ENCODE peak calls at places on chromosomes 2 and 18, in ten cellular contexts. I is retinal pigment epithelial cell; K is CD8-positive, alpha-beta T cell; H is NCI-H345; P is skeletal muscle cell; U is EL; Y is iris pigment epithelial cell; S is head of caudate nucleus; T is HTR-8/SVneo; M is B cell. F is an unnamed sample.

GRCh38 chr2:150097891-150098595 is 389.4 kb downstream of the RND3 start:
- DNase-seq in I (peak), K (no peak), H (no peak), P (no peak), U (peak), Y (peak), S (no peak), T (no peak), M (no peak), F (peak)

GRCh38 chr2:177916342-177916741 is 156.2 kb downstream of the PDE11A start:
- DNase-seq in I (no peak), K (no peak), H (no peak), P (no peak), U (no peak), Y (no peak), S (no peak), T (no peak), M (no peak), F (no peak)

GRCh38 chr2:195408196-195408595 is 248.8 kb upstream of the SLC39A10 start:
- DNase-seq in I (no peak), K (no peak), H (no peak), P (no peak), U (no peak), Y (no peak), S (no peak), T (no peak), M (no peak), F (no peak)

GRCh38 chr2:234372506-234372905 is 124.4 kb downstream of the ARL4C start:
- DNase-seq in I (no peak), K (no peak), H (no peak), P (no peak), U (no peak), Y (no peak), S (no peak), T (no peak), M (no peak), F (no peak)

GRCh38 chr2:176125215-176126054 is 2.9 kb downstream of the HOXD9 start:
- DNase-seq in I (no peak), K (no peak), H (no peak), P (no peak), U (no peak), Y (no peak), S (no peak), T (no peak), M (no peak), F (no peak)

GRCh38 chr2:216319771-216320170 is 52.5 kb downstream of the MARCHF4 start:
- DNase-seq in I (no peak), K (no peak), H (no peak), P (no peak), U (peak), Y (peak), S (no peak), T (no peak), M (no peak), F (peak)

GRCh38 chr2:205822578-205822977 is 140.3 kb downstream of the NRP2 start:
- DNase-seq in I (no peak), K (no peak), H (no peak), P (peak), U (peak), Y (peak), S (no peak), T (no peak), M (no peak), F (peak)

GRCh38 chr2:109376796-109377495 is 236.8 kb downstream of the SEPTIN10 start:
- DNase-seq in I (no peak), K (no peak), H (no peak), P (no peak), U (no peak), Y (no peak), S (no peak), T (no peak), M (peak), F (no peak)

GRCh38 chr2:10183146-10183675 is 60.7 kb downstream of the RRM2 start:
- DNase-seq in I (no peak), K (no peak), H (no peak), P (no peak), U (no peak), Y (no peak), S (no peak), T (no peak), M (no peak), F (no peak)

GRCh38 chr2:187233811-187234210 is 214.2 kb downstream of the CALCRL start:
- DNase-seq in I (no peak), K (no peak), H (no peak), P (peak), U (peak), Y (peak), S (no peak), T (no peak), M (no peak), F (no peak)

GRCh38 chr2:32937602-32938450 is 8.9 kb upstream of the LTBP1 start:
- DNase-seq in I (no peak), K (no peak), H (no peak), P (no peak), U (no peak), Y (peak), S (no peak), T (peak), M (no peak), F (no peak)

GRCh38 chr2:203340791-203341487 is 12.7 kb downstream of the ABI2 start:
- DNase-seq in I (peak), K (no peak), H (no peak), P (peak), U (peak), Y (peak), S (no peak), T (peak), M (no peak), F (peak)

GRCh38 chr2:221822416-221822815 is 250.3 kb upstream of the EPHA4 start:
- DNase-seq in I (no peak), K (no peak), H (no peak), P (no peak), U (peak), Y (peak), S (no peak), T (no peak), M (no peak), F (no peak)

GRCh38 chr2:45888167-45888566 is 236.7 kb downstream of the PRKCE start:
- DNase-seq in I (no peak), K (no peak), H (no peak), P (no peak), U (peak), Y (peak), S (no peak), T (no peak), M (no peak), F (no peak)

GRCh38 chr2:240946046-240946445 is 39.9 kb downstream of the CROCC2 start:
- DNase-seq in I (no peak), K (no peak), H (peak), P (no peak), U (no peak), Y (no peak), S (peak), T (no peak), M (peak), F (no peak)

GRCh38 chr2:149006883-149007543 is 31.5 kb upstream of the LYPD6B start:
- DNase-seq in I (no peak), K (no peak), H (no peak), P (no peak), U (no peak), Y (no peak), S (no peak), T (no peak), M (no peak), F (no peak)

GRCh38 chr18:27609221-27609620 is 424.1 kb upstream of the CHST9 start:
- DNase-seq in I (no peak), K (no peak), H (no peak), P (no peak), U (no peak), Y (peak), S (no peak), T (no peak), M (no peak), F (no peak)

GRCh38 chr2:113173563-113174368 is at the start of gene PSD4:
- DNase-seq in I (no peak), K (peak), H (no peak), P (no peak), U (no peak), Y (no peak), S (peak), T (no peak), M (peak), F (no peak)

GRCh38 chr2:20530520-20530919 is 83.6 kb downstream of the RHOB start:
- DNase-seq in I (no peak), K (no peak), H (no peak), P (no peak), U (no peak), Y (no peak), S (no peak), T (no peak), M (no peak), F (no peak)

GRCh38 chr2:223959688-223960087 is 2.4 kb downstream of the MRPL44 start:
- DNase-seq in I (no peak), K (no peak), H (no peak), P (no peak), U (no peak), Y (peak), S (peak), T (no peak), M (no peak), F (no peak)

GRCh38 chr18:49082714-49083688 is 132.2 kb upstream of the SMAD7 start:
- DNase-seq in I (no peak), K (no peak), H (no peak), P (no peak), U (no peak), Y (no peak), S (no peak), T (no peak), M (no peak), F (no peak)

GRCh38 chr2:32864337-32864736 is 82.4 kb upstream of the LTBP1 start:
- DNase-seq in I (peak), K (no peak), H (no peak), P (peak), U (peak), Y (peak), S (no peak), T (no peak), M (no peak), F (peak)

GRCh38 chr18:76494541-76495403 is at the start of gene ZNF516:
- DNase-seq in I (no peak), K (no peak), H (peak), P (no peak), U (peak), Y (peak), S (peak), T (no peak), M (no peak), F (no peak)